ENCODE peak calls at places on chromosomes 1 and 21, in five cellular contexts. One of them, this sample, is unnamed. For H3K4me1, the result is how much of the 10 kb centered on the place peaks cover.

GRCh38 chr1:41523981-41524675 is 39.6 kb upstream of the EDN2 start:
- DNase-seq in Karpas-422: no peak
- DNase-seq in heart left ventricle: no peak
- DNase-seq in tibial artery: no peak
- DNase-seq in effector memory CD4-positive, alpha-beta T cell: no peak
- DNase-seq in this sample: no peak

GRCh38 chr1:215526846-215527151 is 40.3 kb upstream of the KCTD3 start:
- DNase-seq in Karpas-422: no peak
- DNase-seq in heart left ventricle: no peak
- DNase-seq in tibial artery: no peak
- DNase-seq in effector memory CD4-positive, alpha-beta T cell: no peak
- DNase-seq in this sample: no peak

GRCh38 chr1:103160281-103160680 is 52.0 kb upstream of the COL11A1 start:
- DNase-seq in Karpas-422: no peak
- DNase-seq in heart left ventricle: no peak
- DNase-seq in tibial artery: no peak
- DNase-seq in effector memory CD4-positive, alpha-beta T cell: no peak
- DNase-seq in this sample: no peak

GRCh38 chr21:46035809-46036695 is 54.5 kb downstream of the COL6A1 start:
- DNase-seq in Karpas-422: no peak
- DNase-seq in heart left ventricle: peak
- DNase-seq in tibial artery: no peak
- DNase-seq in effector memory CD4-positive, alpha-beta T cell: no peak
- DNase-seq in this sample: no peak

GRCh38 chr1:22753396-22754083 is 42.9 kb downstream of the EPHB2 start:
- DNase-seq in Karpas-422: no peak
- DNase-seq in heart left ventricle: no peak
- DNase-seq in tibial artery: peak
- DNase-seq in effector memory CD4-positive, alpha-beta T cell: no peak
- DNase-seq in this sample: no peak

GRCh38 chr1:234478152-234478480 is 863 bp downstream of the TARBP1 start:
- DNase-seq in Karpas-422: peak
- DNase-seq in heart left ventricle: peak
- DNase-seq in tibial artery: peak
- DNase-seq in effector memory CD4-positive, alpha-beta T cell: peak
- DNase-seq in this sample: no peak

GRCh38 chr1:10302416-10302815 is 92.0 kb downstream of the KIF1B start:
- DNase-seq in Karpas-422: no peak
- DNase-seq in heart left ventricle: no peak
- DNase-seq in tibial artery: no peak
- DNase-seq in effector memory CD4-positive, alpha-beta T cell: no peak
- DNase-seq in this sample: no peak

GRCh38 chr1:16386454-16387113 is 19.5 kb downstream of the SZRD1 start:
- DNase-seq in Karpas-422: no peak
- DNase-seq in heart left ventricle: peak
- DNase-seq in tibial artery: no peak
- DNase-seq in effector memory CD4-positive, alpha-beta T cell: no peak
- DNase-seq in this sample: no peak

GRCh38 chr1:44267438-44267837 is 54.2 kb downstream of the DMAP1 start:
- DNase-seq in Karpas-422: no peak
- DNase-seq in heart left ventricle: no peak
- DNase-seq in tibial artery: no peak
- DNase-seq in effector memory CD4-positive, alpha-beta T cell: no peak
- DNase-seq in this sample: no peak

GRCh38 chr1:28983509-28984310 is 69.3 kb downstream of the EPB41 start:
- DNase-seq in Karpas-422: no peak
- DNase-seq in heart left ventricle: peak
- DNase-seq in tibial artery: no peak
- DNase-seq in effector memory CD4-positive, alpha-beta T cell: no peak
- DNase-seq in this sample: no peak

GRCh38 chr1:36306902-36307456 is 811 bp downstream of the SH3D21 start:
- DNase-seq in Karpas-422: peak
- DNase-seq in heart left ventricle: peak
- DNase-seq in tibial artery: peak
- DNase-seq in effector memory CD4-positive, alpha-beta T cell: peak
- DNase-seq in this sample: peak

GRCh38 chr1:75559800-75560199 is 51.1 kb downstream of the SLC44A5 start:
- DNase-seq in Karpas-422: no peak
- DNase-seq in heart left ventricle: no peak
- DNase-seq in tibial artery: no peak
- DNase-seq in effector memory CD4-positive, alpha-beta T cell: no peak
- DNase-seq in this sample: no peak

GRCh38 chr1:26998319-26999300 is 5.1 kb downstream of the TRNP1 start:
- DNase-seq in Karpas-422: no peak
- DNase-seq in heart left ventricle: no peak
- DNase-seq in tibial artery: no peak
- DNase-seq in effector memory CD4-positive, alpha-beta T cell: no peak
- DNase-seq in this sample: no peak

GRCh38 chr1:48329489-48329888 is 107.0 kb downstream of the SLC5A9 start:
- DNase-seq in Karpas-422: no peak
- DNase-seq in heart left ventricle: no peak
- DNase-seq in tibial artery: no peak
- DNase-seq in effector memory CD4-positive, alpha-beta T cell: no peak
- DNase-seq in this sample: no peak

GRCh38 chr1:185734929-185735666 is 907 bp downstream of the HMCN1 start:
- DNase-seq in Karpas-422: no peak
- DNase-seq in heart left ventricle: no peak
- DNase-seq in tibial artery: no peak
- DNase-seq in effector memory CD4-positive, alpha-beta T cell: no peak
- DNase-seq in this sample: no peak

GRCh38 chr1:199226163-199226562 is 587.3 kb downstream of the PTPRC start:
- DNase-seq in Karpas-422: no peak
- DNase-seq in heart left ventricle: no peak
- DNase-seq in tibial artery: no peak
- DNase-seq in effector memory CD4-positive, alpha-beta T cell: no peak
- DNase-seq in this sample: no peak

GRCh38 chr1:24849653-24850295 is 80.3 kb downstream of the RUNX3 start:
- DNase-seq in Karpas-422: no peak
- DNase-seq in heart left ventricle: no peak
- DNase-seq in tibial artery: no peak
- DNase-seq in effector memory CD4-positive, alpha-beta T cell: no peak
- DNase-seq in this sample: peak

GRCh38 chr1:218488986-218489385 is 143.8 kb downstream of the TGFB2 start:
- DNase-seq in Karpas-422: no peak
- DNase-seq in heart left ventricle: no peak
- DNase-seq in tibial artery: no peak
- DNase-seq in effector memory CD4-positive, alpha-beta T cell: no peak
- DNase-seq in this sample: no peak

GRCh38 chr21:46411691-46412090 is 47.0 kb upstream of the DIP2A start:
- DNase-seq in Karpas-422: no peak
- DNase-seq in heart left ventricle: no peak
- DNase-seq in tibial artery: no peak
- DNase-seq in effector memory CD4-positive, alpha-beta T cell: no peak
- DNase-seq in this sample: no peak

GRCh38 chr1:79845951-79846350 is 839.4 kb upstream of the ADGRL4 start:
- DNase-seq in Karpas-422: no peak
- DNase-seq in heart left ventricle: no peak
- DNase-seq in tibial artery: no peak
- DNase-seq in effector memory CD4-positive, alpha-beta T cell: no peak
- DNase-seq in this sample: no peak

GRCh38 chr1:246398126-246398813 is 108.8 kb downstream of the SMYD3 start:
- DNase-seq in Karpas-422: no peak
- DNase-seq in heart left ventricle: no peak
- DNase-seq in tibial artery: no peak
- DNase-seq in effector memory CD4-positive, alpha-beta T cell: no peak
- DNase-seq in this sample: no peak

GRCh38 chr1:54649130-54649898 is 7.7 kb downstream of the MROH7 start:
- DNase-seq in Karpas-422: no peak
- DNase-seq in heart left ventricle: no peak
- DNase-seq in tibial artery: no peak
- DNase-seq in effector memory CD4-positive, alpha-beta T cell: no peak
- DNase-seq in this sample: no peak

GRCh38 chr1:94130851-94131595 is 10.1 kb upstream of the ABCA4 start:
- DNase-seq in Karpas-422: no peak
- DNase-seq in heart left ventricle: no peak
- DNase-seq in tibial artery: no peak
- DNase-seq in effector memory CD4-positive, alpha-beta T cell: no peak
- DNase-seq in this sample: no peak

GRCh38 chr1:173914366-173914871 is 2.7 kb downstream of the SERPINC1 start:
- DNase-seq in Karpas-422: peak
- DNase-seq in heart left ventricle: no peak
- DNase-seq in tibial artery: no peak
- DNase-seq in effector memory CD4-positive, alpha-beta T cell: no peak
- DNase-seq in this sample: peak

GRCh38 chr1:61042679-61043009 is 39.7 kb upstream of the NFIA start:
- DNase-seq in Karpas-422: no peak
- DNase-seq in heart left ventricle: no peak
- DNase-seq in tibial artery: no peak
- DNase-seq in effector memory CD4-positive, alpha-beta T cell: no peak
- DNase-seq in this sample: no peak

DNA sequence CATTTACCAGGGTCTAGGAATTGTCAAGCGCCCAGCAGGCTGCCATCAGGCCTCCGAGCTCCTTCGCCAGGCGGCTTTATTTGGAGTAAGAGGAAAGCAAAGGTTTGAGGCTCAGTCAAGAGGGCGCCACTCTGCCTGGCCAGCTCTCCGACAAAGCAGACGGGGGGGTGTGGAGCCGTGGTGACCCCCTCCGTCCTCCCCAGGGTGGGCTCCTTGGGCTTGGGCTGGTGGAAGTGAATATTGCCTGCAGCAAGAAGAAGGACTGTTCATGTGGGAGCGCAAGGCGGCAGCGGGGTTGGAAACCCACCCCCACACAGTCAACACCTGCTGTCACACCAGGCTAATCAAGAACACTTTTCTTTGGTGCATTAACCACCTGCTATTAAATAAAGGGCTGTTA is 14.6 kb downstream of the EPHX1 start:
- DNase-seq in Karpas-422: no peak
- DNase-seq in heart left ventricle: no peak
- DNase-seq in tibial artery: no peak
- DNase-seq in effector memory CD4-positive, alpha-beta T cell: no peak
- DNase-seq in this sample: no peak
- H3K4me1 ChIP-seq in Karpas-422: under half
- H3K4me1 ChIP-seq in heart left ventricle: under half
- H3K4me1 ChIP-seq in tibial artery: under half
- H3K4me1 ChIP-seq in effector memory CD4-positive, alpha-beta T cell: under half
- H3K4me1 ChIP-seq in this sample: under half

DNA sequence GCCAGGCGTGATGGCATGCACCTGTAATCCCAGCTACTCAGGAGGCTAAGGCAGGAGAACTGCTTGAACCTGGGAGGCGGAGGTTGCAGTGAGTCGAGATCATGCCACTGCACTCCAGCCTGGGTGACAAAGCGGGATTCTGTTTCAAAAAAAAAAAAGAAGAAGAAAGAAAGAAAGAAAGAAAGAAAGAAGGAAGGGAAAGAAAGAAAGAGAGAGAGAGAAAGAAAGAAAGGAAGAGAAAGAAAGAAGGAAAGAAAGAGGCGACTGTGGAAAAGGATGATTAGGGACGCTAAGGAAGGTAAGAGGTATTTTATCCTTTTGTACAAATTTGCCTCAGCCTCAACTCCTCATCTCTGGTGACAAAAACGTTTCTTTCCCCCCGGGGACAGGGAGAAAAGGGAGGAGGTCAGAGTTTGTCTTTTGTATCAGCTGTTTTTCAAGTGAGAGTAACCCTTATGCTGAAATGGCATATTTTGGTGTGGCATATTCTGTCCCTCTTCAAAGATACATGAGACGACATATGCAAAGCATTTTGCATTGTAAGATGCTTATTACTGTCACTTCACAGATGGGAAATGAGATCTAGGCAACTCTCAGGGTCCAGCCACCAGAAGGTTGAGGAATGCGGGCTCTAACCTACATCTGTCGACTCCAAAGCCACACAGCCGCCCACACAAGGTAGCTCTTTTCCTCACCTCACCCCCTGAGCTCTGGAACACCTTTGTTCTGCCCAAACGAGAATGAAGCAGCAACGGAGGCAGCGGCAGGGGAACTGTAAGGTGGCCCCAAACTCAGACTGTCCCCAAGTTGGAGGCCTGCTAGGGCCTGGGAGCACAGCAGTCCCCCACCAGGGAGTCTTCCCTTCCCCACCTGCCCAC is 38.0 kb downstream of the NUAK2 start:
- DNase-seq in Karpas-422: no peak
- DNase-seq in heart left ventricle: no peak
- DNase-seq in tibial artery: no peak
- DNase-seq in effector memory CD4-positive, alpha-beta T cell: no peak
- DNase-seq in this sample: no peak
- H3K4me1 ChIP-seq in Karpas-422: half or more
- H3K4me1 ChIP-seq in heart left ventricle: half or more
- H3K4me1 ChIP-seq in tibial artery: under half
- H3K4me1 ChIP-seq in effector memory CD4-positive, alpha-beta T cell: half or more
- H3K4me1 ChIP-seq in this sample: under half

DNA sequence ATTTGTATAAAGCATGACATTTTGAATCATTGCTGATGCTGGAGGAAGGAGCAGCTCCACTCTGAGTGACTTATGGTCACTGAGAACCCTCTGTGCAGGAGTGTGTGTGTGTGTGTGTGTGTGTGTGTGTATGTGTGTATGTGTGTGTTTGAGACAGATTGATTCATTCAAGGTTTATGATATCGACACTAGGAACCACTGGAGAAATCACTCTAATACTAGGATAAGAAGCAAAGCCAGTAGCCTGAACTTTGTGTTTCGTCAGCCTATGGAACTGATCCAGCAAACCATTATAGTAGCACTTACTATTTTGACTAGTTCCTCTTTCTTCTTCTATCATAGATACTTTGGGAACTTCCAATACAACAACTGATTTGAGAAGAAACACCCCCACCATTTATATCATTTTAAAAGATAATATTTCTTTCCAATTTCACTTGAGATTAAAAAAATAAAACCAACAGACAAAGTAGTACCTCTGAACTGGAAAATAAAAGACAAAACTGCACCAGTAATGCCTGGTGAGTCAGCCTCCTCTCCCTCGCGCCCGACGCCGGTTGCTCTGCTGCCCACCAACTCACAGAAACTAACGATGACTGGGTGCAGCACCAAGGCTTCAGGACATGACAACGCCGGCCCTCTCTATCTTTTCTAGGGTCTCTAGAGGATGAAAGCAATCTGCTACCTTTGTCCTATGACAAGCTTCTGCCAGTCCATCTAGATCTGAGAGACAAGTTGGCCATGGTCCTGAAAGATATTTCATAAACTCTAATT is 20.9 kb downstream of the SLAMF1 start:
- DNase-seq in Karpas-422: no peak
- DNase-seq in heart left ventricle: no peak
- DNase-seq in tibial artery: no peak
- DNase-seq in effector memory CD4-positive, alpha-beta T cell: peak
- DNase-seq in this sample: no peak
- H3K4me1 ChIP-seq in Karpas-422: half or more
- H3K4me1 ChIP-seq in heart left ventricle: half or more
- H3K4me1 ChIP-seq in tibial artery: under half
- H3K4me1 ChIP-seq in effector memory CD4-positive, alpha-beta T cell: half or more
- H3K4me1 ChIP-seq in this sample: under half

DNA sequence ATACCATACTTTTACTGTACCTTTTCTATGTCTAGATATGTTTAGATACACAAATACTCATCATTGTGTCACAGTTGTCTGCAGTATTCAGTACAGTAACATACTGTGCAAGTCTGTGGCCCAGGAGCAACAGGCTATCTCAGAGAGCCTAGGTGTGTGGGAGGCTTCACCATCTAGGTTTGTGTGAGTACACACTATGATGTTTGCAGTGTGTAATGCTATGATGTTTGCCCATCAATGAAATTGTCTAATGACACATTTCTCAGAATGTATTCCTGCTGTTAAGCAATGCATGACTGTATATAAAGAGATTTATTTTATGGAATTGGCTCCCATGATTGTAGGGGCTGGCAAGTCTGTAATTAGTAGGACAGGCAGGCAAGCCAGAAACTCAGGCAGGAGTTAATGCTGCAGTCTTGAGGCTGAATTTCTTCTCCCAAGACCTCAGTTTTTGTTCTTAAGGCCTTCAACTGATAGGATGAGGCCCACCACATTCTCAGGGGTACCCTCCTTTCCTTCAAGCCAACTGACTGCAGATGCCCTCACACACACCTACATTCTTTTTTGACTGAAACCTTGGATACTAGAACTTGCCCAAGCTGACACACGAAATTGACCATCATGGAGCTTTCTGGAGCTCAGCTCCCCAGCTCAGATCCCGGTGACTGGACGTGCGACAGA is 7.7 kb upstream of the AGTRAP start:
- DNase-seq in Karpas-422: no peak
- DNase-seq in heart left ventricle: no peak
- DNase-seq in tibial artery: no peak
- DNase-seq in effector memory CD4-positive, alpha-beta T cell: no peak
- DNase-seq in this sample: no peak
- H3K4me1 ChIP-seq in Karpas-422: under half
- H3K4me1 ChIP-seq in heart left ventricle: half or more
- H3K4me1 ChIP-seq in tibial artery: under half
- H3K4me1 ChIP-seq in effector memory CD4-positive, alpha-beta T cell: under half
- H3K4me1 ChIP-seq in this sample: under half

This sample was measured in Panc1.